ENCODE peak calls at places on chromosomes 2 and 18, in four cellular contexts. P, M, T and W are unnamed samples.

GRCh38 chr18:24959100-24959499 is 392.9 kb downstream of the ZNF521 start:
- DNase-seq in P (no peak), T (no peak), M (no peak), W (no peak)

GRCh38 chr2:238700122-238700457 is 147.8 kb upstream of the TWIST2 start:
- DNase-seq in T (peak; percentile 10), P (no peak), M (no peak), W (no peak)

GRCh38 chr2:86280191-86280667 is 57.2 kb downstream of the REEP1 start:
- DNase-seq in P (no peak), M (no peak), T (no peak), W (no peak)

GRCh38 chr2:216478151-216478550 is 20.5 kb upstream of the RPL37A start:
- DNase-seq in T (no peak), P (no peak), M (peak; percentile 94), W (peak; percentile 80)

GRCh38 chr18:79965119-79965902 is 868 bp downstream of the HSBP1L1 start:
- DNase-seq in M (peak; percentile 72), P (no peak), T (peak; percentile 71), W (peak; percentile 83)

GRCh38 chr2:215435261-215435808 is 533 bp downstream of the FN1 start:
- DNase-seq in P (peak; percentile 54), T (peak; percentile 12), M (peak; percentile 37), W (peak; percentile 57)

GRCh38 chr2:1900736-1901135 is 156.4 kb upstream of the PXDN start:
- DNase-seq in T (no peak), P (no peak), M (no peak), W (no peak)

GRCh38 chr2:65182570-65182969 is 45.1 kb upstream of the ACTR2 start:
- DNase-seq in M (no peak), T (no peak), P (no peak), W (no peak)

GRCh38 chr2:121386707-121387106 is 101.7 kb upstream of the TFCP2L1 start:
- DNase-seq in M (peak; percentile 45), T (no peak), P (no peak), W (no peak)

GRCh38 chr2:240728361-240728760 is 36.7 kb downstream of the AQP12A start:
- DNase-seq in M (no peak), T (no peak), P (no peak), W (no peak)

GRCh38 chr2:234435836-234436481 is 60.9 kb downstream of the ARL4C start:
- DNase-seq in M (no peak), T (no peak), P (no peak), W (no peak)

GRCh38 chr2:137380610-137381009 is 583.7 kb upstream of the HNMT start:
- DNase-seq in M (no peak), T (no peak), P (no peak), W (no peak)

GRCh38 chr18:41396211-41396610 is 558.8 kb upstream of the PIK3C3 start:
- DNase-seq in T (no peak), M (no peak), P (no peak), W (no peak)

GRCh38 chr2:678964-679363 is 1.8 kb upstream of the TMEM18 start:
- DNase-seq in M (no peak), T (no peak), P (no peak), W (no peak)

GRCh38 chr2:223896751-223897320 is 48.3 kb downstream of the WDFY1 start:
- DNase-seq in T (no peak), M (no peak), P (no peak), W (no peak)

GRCh38 chr18:58557013-58557435 is 71.9 kb downstream of the ALPK2 start:
- DNase-seq in T (peak; percentile 11), P (peak; percentile 92), M (no peak), W (no peak)

GRCh38 chr2:40758778-40759177 is 306.9 kb upstream of the SLC8A1 start:
- DNase-seq in M (no peak), P (no peak), T (no peak), W (no peak)

GRCh38 chr18:62897153-62897552 is 181.8 kb downstream of the PHLPP1 start:
- DNase-seq in T (no peak), P (no peak), M (peak; percentile 68), W (no peak)

GRCh38 chr2:129794517-129794916 is 184.9 kb upstream of the RAB6C start:
- DNase-seq in M (no peak), T (no peak), P (no peak), W (no peak)

GRCh38 chr2:139354518-139354917 is 574.3 kb upstream of the NXPH2 start:
- DNase-seq in T (no peak), M (no peak), P (no peak), W (no peak)

GRCh38 chr2:71466301-71467179 is 13.2 kb downstream of the DYSF start:
- DNase-seq in M (peak; percentile 64), P (peak; percentile 86), T (peak; percentile 24), W (peak; percentile 68)

GRCh38 chr2:160582481-160583161 is 89.0 kb upstream of the RBMS1 start:
- DNase-seq in P (no peak), T (peak; percentile 10), M (peak; percentile 42), W (peak; percentile 47)
- H3K4me3 ChIP-seq in P (no peak overlapping the region), T (no peak overlapping the region), M (no peak overlapping the region), W (no peak overlapping the region)

DNA sequence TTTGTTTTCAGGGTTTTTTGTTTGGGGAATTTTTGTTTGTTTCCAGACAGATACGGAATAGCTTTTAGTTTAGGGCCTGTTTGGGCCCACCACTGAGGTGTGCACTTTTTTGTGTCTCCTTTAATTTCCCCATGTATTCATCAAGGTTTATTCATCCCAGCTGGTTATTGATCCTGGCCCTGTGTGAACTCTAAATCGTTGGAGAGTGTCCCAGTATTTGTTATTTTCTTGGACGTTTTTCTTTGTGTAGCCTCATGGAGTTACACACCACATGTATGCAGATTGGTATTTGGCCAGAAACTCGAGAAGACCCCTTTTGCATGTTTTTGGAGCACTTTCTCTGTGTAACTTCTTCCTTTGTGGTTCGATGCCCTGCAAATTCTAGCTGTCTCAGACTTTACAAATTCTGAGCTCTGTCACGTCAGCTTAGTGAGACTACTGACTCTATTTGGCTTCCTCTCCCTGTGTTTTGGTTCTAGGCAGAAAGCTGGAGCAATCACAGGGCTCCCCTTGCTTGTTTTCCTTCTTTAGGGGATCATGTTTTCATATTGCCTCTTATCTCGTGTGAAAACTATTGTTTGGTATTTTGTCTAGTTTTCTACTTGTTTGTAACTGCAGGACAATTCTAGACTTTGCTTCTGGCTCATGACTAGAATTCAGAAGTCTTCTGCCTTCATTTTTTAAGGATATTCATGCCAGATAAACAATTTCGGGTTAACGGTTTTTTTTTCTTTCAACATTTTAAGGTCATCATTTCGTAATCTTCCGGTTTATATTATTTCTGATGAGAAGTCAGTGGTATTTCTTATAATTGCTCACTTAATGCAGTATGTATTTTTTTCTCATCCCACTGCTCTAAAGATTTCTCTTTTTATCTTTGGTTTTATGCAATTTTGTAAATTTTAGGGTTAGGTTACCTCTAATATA is 198.5 kb downstream of the MCFD2 start:
- DNase-seq in M (no peak), P (no peak), T (no peak), W (no peak)
- H3K9me3 ChIP-seq in M (peaks cover 8% of the 10 kb centered on the region), P (peaks cover 16% of the 10 kb centered on the region), T (no peaks in the 10 kb centered on the region), W (peaks cover 7% of the 10 kb centered on the region)

GRCh38 chr2:190407662-190408537 is at the start of gene MFSD6:
- DNase-seq in T (peak; percentile 75), P (peak; percentile 71), M (peak; percentile 61), W (no peak)
- H3K27ac ChIP-seq in T (peak within 1 kb of the TSS; percentile 90), P (peak within 1 kb of the TSS; percentile 50), M (peak within 1 kb of the TSS; percentile 7), W (no peak within 1 kb of the TSS)

DNA sequence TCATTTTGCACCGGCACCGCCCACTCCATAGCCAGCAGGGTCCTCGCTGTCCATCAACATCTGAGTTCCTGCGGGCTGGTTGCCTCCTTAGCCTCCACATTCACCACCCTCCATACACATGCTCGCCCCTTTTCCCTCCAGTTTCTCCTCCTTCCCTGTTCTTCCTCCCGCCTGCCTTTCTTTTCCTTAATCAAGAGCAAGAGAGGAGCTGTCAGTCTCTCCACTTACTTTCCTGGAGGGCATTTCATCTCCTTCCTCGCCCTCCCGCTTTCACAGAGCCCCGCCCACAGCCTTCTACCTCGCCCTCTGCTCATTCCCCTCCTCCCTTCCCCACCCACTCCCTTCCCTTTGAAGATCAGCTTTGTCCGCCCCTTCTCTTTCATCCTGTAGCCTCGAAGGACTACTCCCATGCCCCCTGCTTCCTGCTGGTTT is 13.8 kb upstream of the ZBTB7C start:
- DNase-seq in T (no peak), P (no peak), M (no peak), W (no peak)
- H3K4me3 ChIP-seq in T (no peak overlapping the region), P (no peak overlapping the region), M (no peak overlapping the region), W (no peak overlapping the region)

GRCh38 chr2:160825433-160825832 is 331.8 kb upstream of the RBMS1 start:
- DNase-seq in P (no peak), M (no peak), T (no peak), W (no peak)
- H3K9me3 ChIP-seq in P (peaks cover 21% of the 10 kb centered on the region), M (peaks cover 23% of the 10 kb centered on the region), T (no peaks in the 10 kb centered on the region), W (peaks cover 4% of the 10 kb centered on the region)